ENCODE peak calls at places on chromosomes 2 and 18, in six cellular contexts. B is cardiac fibroblast, R is heart left ventricle, Y is astrocyte of the spinal cord, K is neural progenitor cell, M is right atrium auricular region. G is an unnamed sample.

GRCh38 chr2:28296904-28297303 is 95.8 kb upstream of the FOSL2 start:
- DNase-seq in M (no peak), B (peak), K (no peak), R (no peak), Y (no peak), G (no peak)

GRCh38 chr18:47901624-47902362 is 28.7 kb downstream of the SMAD2 start:
- DNase-seq in Y (no peak), K (no peak), R (no peak), M (no peak), B (no peak), G (no peak)

GRCh38 chr2:152513681-152514080 is 178.7 kb downstream of the FMNL2 start:
- DNase-seq in Y (peak), K (no peak), M (no peak), R (no peak), B (peak), G (no peak)

GRCh38 chr18:58886864-58887612 is 22.4 kb downstream of the ZNF532 start:
- DNase-seq in B (no peak), M (no peak), R (no peak), K (no peak), Y (no peak), G (no peak)

GRCh38 chr2:11234309-11234708 is 79.0 kb downstream of the SLC66A3 start:
- DNase-seq in M (no peak), K (no peak), R (no peak), B (peak), Y (no peak), G (no peak)

GRCh38 chr2:181992776-181993175 is 7.1 kb downstream of the PPP1R1C start:
- DNase-seq in R (no peak), K (no peak), Y (no peak), M (no peak), B (no peak), G (no peak)

GRCh38 chr2:20757405-20758090 is 65.4 kb downstream of the LDAH start:
- DNase-seq in B (no peak), K (no peak), M (no peak), Y (no peak), R (no peak), G (no peak)

GRCh38 chr18:75067996-75068645 is 140.8 kb downstream of the PTGR3 start:
- DNase-seq in R (no peak), M (no peak), B (no peak), K (no peak), Y (no peak), G (no peak)

GRCh38 chr2:20647211-20647610 is 3.7 kb downstream of the HS1BP3 start:
- DNase-seq in K (no peak), Y (no peak), M (no peak), R (peak), B (no peak), G (no peak)

DNA sequence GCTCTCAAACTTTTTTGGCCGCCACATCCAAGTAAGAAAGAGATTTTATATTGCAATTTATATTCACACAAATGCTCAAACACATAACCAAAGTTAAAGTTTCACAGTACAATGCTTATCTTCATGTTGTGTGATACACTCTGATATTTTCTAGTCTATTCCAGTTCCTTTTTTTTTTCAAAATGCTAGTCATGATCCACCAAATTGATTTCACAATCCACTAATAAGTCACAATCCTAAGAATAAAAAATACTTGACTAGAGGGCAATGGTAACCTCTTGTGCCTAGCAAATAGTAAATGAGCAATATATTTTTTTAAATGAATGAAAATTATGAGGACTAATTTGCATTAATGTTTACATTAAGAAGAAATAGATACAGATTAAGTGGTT is 5.8 kb upstream of the PTPN4 start:
- DNase-seq in B (peak), Y (no peak), R (no peak), M (no peak), K (no peak), G (no peak)
- H3K4me3 ChIP-seq in B (no peak), Y (no peak), R (no peak), M (no peak), K (no peak), G (no peak)

GRCh38 chr2:85760371-85760770 is 6.6 kb downstream of the ATOH8 start:
- DNase-seq in Y (no peak), K (no peak), M (no peak), B (peak), R (no peak), G (no peak)

GRCh38 chr2:85763132-85763531 is 9.3 kb downstream of the ATOH8 start:
- DNase-seq in M (no peak), B (no peak), R (no peak), Y (no peak), K (no peak), G (no peak)

GRCh38 chr2:85760872-85761271 is 7.1 kb downstream of the ATOH8 start:
- DNase-seq in K (no peak), R (no peak), M (no peak), B (no peak), Y (no peak), G (no peak)

GRCh38 chr2:85761512-85761944 is 7.7 kb downstream of the ATOH8 start:
- DNase-seq in B (no peak), M (no peak), Y (no peak), R (no peak), K (no peak), G (no peak)

DNA sequence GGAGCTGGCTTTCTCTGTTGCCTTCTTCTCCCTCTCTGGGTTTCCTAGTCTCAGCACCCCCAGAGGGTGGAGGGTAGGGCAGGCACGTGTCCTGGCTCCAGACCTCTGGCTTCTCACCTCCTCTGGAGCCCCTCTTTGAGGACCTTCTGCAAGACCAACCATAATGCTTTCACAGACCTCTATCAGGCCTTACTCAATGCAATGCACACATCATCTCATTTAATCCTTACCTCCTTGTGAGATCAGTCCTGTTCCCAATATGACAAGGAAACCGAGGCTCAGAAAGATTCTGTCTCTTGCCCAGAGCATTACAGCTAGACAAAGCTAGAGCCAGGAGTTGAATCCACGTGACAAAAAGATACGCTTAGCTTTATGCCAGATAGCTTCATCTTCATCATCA is 8.2 kb downstream of the ATOH8 start:
- DNase-seq in M (no peak), Y (no peak), K (no peak), R (no peak), B (no peak), G (no peak)
- H3K4me3 ChIP-seq in M (no peak), Y (no peak), K (no peak), R (no peak), B (no peak), G (no peak)

DNA sequence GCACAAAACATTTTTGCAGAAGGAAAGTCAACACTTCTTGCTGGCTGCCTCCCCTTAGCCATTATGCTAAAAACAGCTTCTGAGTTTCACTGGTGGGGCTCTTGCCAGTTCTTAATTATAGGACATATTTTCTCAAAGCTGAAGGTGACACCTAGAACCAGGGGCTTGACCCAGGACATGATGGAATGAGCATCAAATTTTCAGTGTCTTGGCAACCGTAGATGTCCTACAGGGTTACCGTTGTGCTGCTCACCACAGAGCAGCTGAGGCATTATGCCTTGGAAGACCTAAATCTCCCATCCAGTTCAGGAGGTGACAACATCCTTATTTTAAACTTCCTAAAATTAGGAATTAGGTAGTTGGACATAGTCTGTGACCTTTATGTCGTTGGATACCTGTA is 46.7 kb downstream of the TMEM185B start:
- DNase-seq in B (no peak), M (no peak), Y (no peak), K (no peak), R (no peak), G (no peak)
- H3K4me3 ChIP-seq in B (no peak), M (no peak), Y (no peak), K (no peak), R (peak), G (no peak)

GRCh38 chr2:25281581-25281980 is 60.1 kb downstream of the DNMT3A start:
- DNase-seq in K (no peak), M (no peak), R (peak), Y (no peak), B (no peak), G (no peak)

GRCh38 chr2:25283921-25284320 is 57.8 kb downstream of the DNMT3A start:
- DNase-seq in K (no peak), R (no peak), M (no peak), B (no peak), Y (no peak), G (no peak)

GRCh38 chr2:25286723-25287483 is 54.8 kb downstream of the DNMT3A start:
- DNase-seq in K (no peak), R (no peak), B (no peak), M (no peak), Y (no peak), G (no peak)

GRCh38 chr2:25286025-25286400 is 55.7 kb downstream of the DNMT3A start:
- DNase-seq in Y (no peak), M (no peak), K (no peak), B (no peak), R (no peak), G (no peak)

GRCh38 chr2:25285265-25286024 is 56.3 kb downstream of the DNMT3A start:
- DNase-seq in R (no peak), K (no peak), Y (no peak), M (no peak), B (no peak), G (no peak)
- H3K4me3 ChIP-seq in R (no peak), K (no peak), Y (no peak), M (no peak), B (no peak), G (no peak)

DNA sequence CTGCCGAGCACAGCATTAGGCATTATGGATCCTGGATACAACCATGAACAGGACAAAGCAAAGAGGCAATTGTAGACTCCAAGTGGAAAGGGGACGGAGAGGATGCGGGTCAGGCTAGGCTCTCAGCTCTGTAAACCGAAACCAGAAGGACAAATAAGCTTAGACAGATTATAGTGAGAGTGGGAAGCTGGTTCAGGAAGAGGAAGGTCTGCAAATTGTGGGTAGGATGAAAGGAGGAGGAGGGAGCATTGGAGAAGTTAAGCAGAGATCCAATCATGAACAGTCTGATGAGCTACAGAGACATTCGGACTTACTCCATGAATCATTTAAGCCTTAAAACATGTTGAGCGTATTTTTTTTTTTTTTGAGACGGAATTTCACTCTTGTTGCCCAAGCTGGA is 3.0 kb downstream of the MSH6 start:
- DNase-seq in M (no peak), R (no peak), Y (no peak), B (no peak), K (no peak), G (no peak)
- H3K4me3 ChIP-seq in M (no peak), R (peak), Y (no peak), B (no peak), K (peak), G (no peak)

DNA sequence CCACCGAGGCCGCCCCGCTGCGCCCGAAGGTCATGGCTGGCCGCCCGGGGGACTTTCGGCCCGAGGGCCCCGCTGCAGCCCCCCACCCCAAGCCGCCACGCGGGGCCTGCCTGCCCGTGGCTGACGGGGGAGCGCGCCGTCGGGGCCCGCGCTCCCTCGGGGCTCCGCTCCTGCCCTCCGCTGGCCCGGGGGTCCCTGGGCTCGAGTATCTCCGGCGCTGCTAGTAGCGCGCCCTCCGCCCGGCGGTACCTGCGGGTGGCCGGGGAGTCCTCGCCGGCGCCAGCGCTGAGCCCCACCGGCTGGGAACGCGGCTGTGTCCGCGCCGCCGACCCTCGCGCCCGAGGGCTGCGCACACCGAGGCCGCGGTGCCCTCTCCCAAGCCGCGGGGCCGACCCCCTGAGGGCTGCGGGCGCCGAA is 306 bp downstream of the KCNG3 start:
- DNase-seq in K (no peak), R (no peak), B (no peak), M (no peak), Y (no peak), G (no peak)
- H3K4me3 ChIP-seq in K (peak), R (peak), B (no peak), M (peak), Y (no peak), G (peak)

GRCh38 chr2:64259301-64259700 is 115.1 kb upstream of the PELI1 start:
- DNase-seq in B (peak), Y (no peak), M (no peak), R (peak), K (no peak), G (peak)
- H3K4me3 ChIP-seq in B (no peak), Y (no peak), M (no peak), R (no peak), K (no peak), G (no peak)

GRCh38 chr2:118834440-118834810 is 13.0 kb downstream of the EN1 start:
- DNase-seq in K (peak), M (no peak), R (no peak), Y (no peak), B (no peak), G (no peak)
- H3K4me3 ChIP-seq in K (no peak), M (no peak), R (no peak), Y (no peak), B (no peak), G (no peak)

GRCh38 chr2:39696838-39697237 is 31.1 kb downstream of the TMEM178A start:
- DNase-seq in K (no peak), Y (peak), B (peak), M (no peak), R (no peak), G (peak)
- H3K4me3 ChIP-seq in K (no peak), Y (no peak), B (no peak), M (no peak), R (no peak), G (no peak)